ENCODE peak calls at places on chromosomes 7 and 10, in four cellular contexts. S is activated naive CD8-positive, alpha-beta T cell treated with anti-CD3 and anti-CD28 coated beads, Interleukin-2, amount 50 U/mL, for 16 hours; G is lung; T is choroid plexus epithelial cell. I is an unnamed sample.

GRCh38 chr7:74542558-74543117 is 88.9 kb downstream of the GTF2IRD1 start:
- DNase-seq in S (no peak), G (no peak), T (no peak), I (peak)

GRCh38 chr7:100626055-100626454 is 13.7 kb downstream of the MOSPD3 start:
- DNase-seq in S (no peak), G (no peak), T (no peak), I (no peak)

GRCh38 chr10:67088035-67088434 is 162.2 kb downstream of the LRRTM3 start:
- DNase-seq in S (no peak), G (no peak), T (no peak), I (peak)

GRCh38 chr7:11021468-11021867 is 47.8 kb downstream of the PHF14 start:
- DNase-seq in S (no peak), G (no peak), T (no peak), I (no peak)

GRCh38 chr7:80018941-80019808 is 115.5 kb upstream of the GNAI1 start:
- DNase-seq in S (peak), G (no peak), T (peak), I (peak)

GRCh38 chr10:118687472-118687871 is 67.3 kb downstream of the CACUL1 start:
- DNase-seq in S (no peak), G (no peak), T (no peak), I (no peak)

GRCh38 chr10:31413325-31413724 is 94.3 kb downstream of the ZEB1 start:
- DNase-seq in S (no peak), G (no peak), T (peak), I (no peak)

GRCh38 chr10:132882481-132882951 is 59.9 kb downstream of the CFAP46 start:
- DNase-seq in S (no peak), G (no peak), T (no peak), I (no peak)

GRCh38 chr10:119029613-119030420 is at the start of gene NANOS1:
- DNase-seq in S (no peak), G (no peak), T (peak), I (no peak)

GRCh38 chr7:55144955-55145342 is 126.1 kb downstream of the EGFR start:
- DNase-seq in S (no peak), G (no peak), T (no peak), I (no peak)

GRCh38 chr10:80598084-80598798 is 60.5 kb downstream of the SH2D4B start:
- DNase-seq in S (no peak), G (no peak), T (no peak), I (no peak)

GRCh38 chr7:50768470-50769159 is 14.1 kb downstream of the GRB10 start:
- DNase-seq in S (no peak), G (no peak), T (no peak), I (no peak)

GRCh38 chr7:98761225-98761624 is 108.6 kb downstream of the TMEM130 start:
- DNase-seq in S (no peak), G (no peak), T (no peak), I (no peak)

GRCh38 chr7:108457871-108458270 is 1.6 kb upstream of the NRCAM start:
- DNase-seq in S (no peak), G (no peak), T (no peak), I (no peak)

GRCh38 chr7:108093903-108094302 is 36.3 kb downstream of the LAMB4 start:
- DNase-seq in S (no peak), G (no peak), T (peak), I (no peak)

GRCh38 chr7:79979437-79979836 is 155.2 kb upstream of the GNAI1 start:
- DNase-seq in S (no peak), G (no peak), T (peak), I (no peak)

GRCh38 chr10:61931620-61932332 is 30.3 kb downstream of the ARID5B start:
- DNase-seq in S (no peak), G (no peak), T (peak), I (no peak)

GRCh38 chr7:128755816-128756476 is 16.8 kb downstream of the CALU start:
- DNase-seq in S (no peak), G (no peak), T (peak), I (peak)

GRCh38 chr7:79308176-79308575 is 145.3 kb downstream of the MAGI2 start:
- DNase-seq in S (no peak), G (no peak), T (peak), I (no peak)

GRCh38 chr10:8369666-8370065 is 315.2 kb downstream of the GATA3 start:
- DNase-seq in S (no peak), G (no peak), T (peak), I (no peak)

GRCh38 chr10:103123282-103124033 is 69.6 kb downstream of the NT5C2 start:
- DNase-seq in S (no peak), G (no peak), T (no peak), I (no peak)

GRCh38 chr7:130996841-130997231 is 262.8 kb upstream of the KLF14 start:
- DNase-seq in S (no peak), G (peak), T (peak), I (no peak)

GRCh38 chr7:95141755-95142154 is 182.6 kb downstream of the PON1 start:
- DNase-seq in S (no peak), G (no peak), T (peak), I (no peak)

GRCh38 chr7:29950480-29950879 is 39.1 kb downstream of the SCRN1 start:
- DNase-seq in S (no peak), G (no peak), T (no peak), I (no peak)

GRCh38 chr7:153902857-153903256 is 149.3 kb upstream of the DPP6 start:
- DNase-seq in S (no peak), G (no peak), T (no peak), I (no peak)

GRCh38 chr10:52870562-52870961 is 98.0 kb upstream of the MBL2 start:
- DNase-seq in S (no peak), G (no peak), T (no peak), I (no peak)

GRCh38 chr7:46006723-46007122 is 85.7 kb upstream of the IGFBP3 start:
- DNase-seq in S (no peak), G (no peak), T (no peak), I (no peak)

GRCh38 chr10:48634198-48634983 is 29.5 kb upstream of the ARHGAP22 start:
- DNase-seq in S (no peak), G (peak), T (peak), I (peak)

GRCh38 chr7:122758501-122758900 is 55.8 kb upstream of the RNF148 start:
- DNase-seq in S (no peak), G (no peak), T (no peak), I (no peak)

I was measured in SK-N-MC.